ENCODE peak calls at places on chromosome 18, in ten cellular contexts. O, K, F, J, Q, B, P, R, A and V are unnamed samples.

GRCh38 chr18:61975526-61976326 is 82.9 kb upstream of the RNF152 start:
- DNase-seq in O (no peak), F (no peak), K (no peak), B (no peak), Q (no peak), R (no peak), A (no peak), P (no peak), J (peak), V (no peak)

GRCh38 chr18:78699516-78699915 is 280.1 kb upstream of the SALL3 start:
- DNase-seq in R (no peak), P (no peak), O (no peak), B (no peak), Q (no peak), K (no peak), F (no peak), A (no peak), J (no peak), V (no peak)

GRCh38 chr18:23066060-23066459 is 69.2 kb upstream of the CABLES1 start:
- DNase-seq in P (no peak), F (no peak), J (no peak), A (no peak), K (no peak), O (no peak), Q (no peak), R (no peak), B (no peak), V (no peak)

GRCh38 chr18:9182852-9183399 is 46.3 kb downstream of the ANKRD12 start:
- DNase-seq in B (no peak), Q (no peak), O (no peak), A (no peak), R (no peak), P (no peak), J (no peak), K (no peak), F (no peak), V (no peak)

GRCh38 chr18:12048827-12049175 is 44.8 kb upstream of the ANKRD62 start:
- DNase-seq in A (peak), R (no peak), F (no peak), B (no peak), J (no peak), Q (peak), P (no peak), O (peak), K (no peak), V (no peak)

GRCh38 chr18:79567481-79568147 is 112.0 kb upstream of the CTDP1 start:
- DNase-seq in R (no peak), P (peak), O (peak), Q (peak), B (peak), J (no peak), F (peak), A (peak), K (peak), V (peak)

GRCh38 chr18:51361130-51361860 is 163.8 kb upstream of the MEX3C start:
- DNase-seq in J (no peak), Q (peak), O (no peak), B (no peak), P (peak), F (no peak), R (no peak), A (no peak), K (peak), V (no peak)

GRCh38 chr18:50797147-50797546 is 22.7 kb downstream of the MRO start:
- DNase-seq in J (no peak), O (no peak), K (no peak), A (no peak), Q (no peak), B (no peak), F (no peak), R (peak), P (no peak), V (no peak)